ENCODE peak calls at places on chromosomes 3 and 15, in five cellular contexts. One of them, this sample, is unnamed.

GRCh38 chr3:52809821-52810377 is 15.3 kb downstream of the ITIH3 start:
- DNase-seq in neuronal stem cell: no peak
- DNase-seq in trophoblast cell: no peak
- DNase-seq in IMR-90: no peak
- DNase-seq in H1: no peak
- DNase-seq in this sample: no peak

GRCh38 chr15:29669823-29670222 is 152.4 kb downstream of the TJP1 start:
- DNase-seq in neuronal stem cell: no peak
- DNase-seq in trophoblast cell: peak
- DNase-seq in IMR-90: peak
- DNase-seq in H1: no peak
- DNase-seq in this sample: peak

GRCh38 chr15:45399381-45400212 is 21.3 kb upstream of the GATM start:
- DNase-seq in neuronal stem cell: peak
- DNase-seq in trophoblast cell: peak
- DNase-seq in IMR-90: peak
- DNase-seq in H1: no peak
- DNase-seq in this sample: peak

GRCh38 chr3:195558602-195559001 is 15.5 kb upstream of the PPP1R2 start:
- DNase-seq in neuronal stem cell: no peak
- DNase-seq in trophoblast cell: peak
- DNase-seq in IMR-90: peak
- DNase-seq in H1: no peak
- DNase-seq in this sample: no peak

GRCh38 chr3:71304684-71305083 is 278.8 kb downstream of the FOXP1 start:
- DNase-seq in neuronal stem cell: no peak
- DNase-seq in trophoblast cell: no peak
- DNase-seq in IMR-90: peak
- DNase-seq in H1: no peak
- DNase-seq in this sample: peak

GRCh38 chr3:84974347-84974746 is 15.6 kb downstream of the CADM2 start:
- DNase-seq in neuronal stem cell: no peak
- DNase-seq in trophoblast cell: no peak
- DNase-seq in IMR-90: no peak
- DNase-seq in H1: no peak
- DNase-seq in this sample: no peak

GRCh38 chr3:18124501-18124900 is 300.6 kb downstream of the SATB1 start:
- DNase-seq in neuronal stem cell: no peak
- DNase-seq in trophoblast cell: no peak
- DNase-seq in IMR-90: peak
- DNase-seq in H1: no peak
- DNase-seq in this sample: peak

GRCh38 chr3:184180165-184180564 is 5.5 kb downstream of the AP2M1 start:
- DNase-seq in neuronal stem cell: no peak
- DNase-seq in trophoblast cell: no peak
- DNase-seq in IMR-90: peak
- DNase-seq in H1: no peak
- DNase-seq in this sample: peak

GRCh38 chr15:39188314-39188713 is 392.6 kb upstream of the THBS1 start:
- DNase-seq in neuronal stem cell: no peak
- DNase-seq in trophoblast cell: no peak
- DNase-seq in IMR-90: no peak
- DNase-seq in H1: no peak
- DNase-seq in this sample: no peak

GRCh38 chr3:67863869-67864268 is 209.5 kb upstream of the SUCLG2 start:
- DNase-seq in neuronal stem cell: peak
- DNase-seq in trophoblast cell: peak
- DNase-seq in IMR-90: peak
- DNase-seq in H1: no peak
- DNase-seq in this sample: peak

GRCh38 chr15:73564255-73564654 is 68.9 kb downstream of the NPTN start:
- DNase-seq in neuronal stem cell: no peak
- DNase-seq in trophoblast cell: peak
- DNase-seq in IMR-90: peak
- DNase-seq in H1: no peak
- DNase-seq in this sample: peak

GRCh38 chr3:138440596-138440995 is 6.2 kb downstream of the ESYT3 start:
- DNase-seq in neuronal stem cell: no peak
- DNase-seq in trophoblast cell: peak
- DNase-seq in IMR-90: peak
- DNase-seq in H1: no peak
- DNase-seq in this sample: no peak

GRCh38 chr3:43059456-43059855 is 46.4 kb downstream of the POMGNT2 start:
- DNase-seq in neuronal stem cell: no peak
- DNase-seq in trophoblast cell: no peak
- DNase-seq in IMR-90: no peak
- DNase-seq in H1: no peak
- DNase-seq in this sample: no peak

GRCh38 chr3:129442947-129443346 is 2.9 kb downstream of the IFT122 start:
- DNase-seq in neuronal stem cell: no peak
- DNase-seq in trophoblast cell: no peak
- DNase-seq in IMR-90: no peak
- DNase-seq in H1: no peak
- DNase-seq in this sample: no peak

GRCh38 chr3:177693596-177693995 is 496.3 kb upstream of the TBL1XR1 start:
- DNase-seq in neuronal stem cell: no peak
- DNase-seq in trophoblast cell: no peak
- DNase-seq in IMR-90: no peak
- DNase-seq in H1: no peak
- DNase-seq in this sample: peak

GRCh38 chr3:4588410-4588809 is 95.3 kb downstream of the ITPR1 start:
- DNase-seq in neuronal stem cell: no peak
- DNase-seq in trophoblast cell: no peak
- DNase-seq in IMR-90: peak
- DNase-seq in H1: no peak
- DNase-seq in this sample: peak

GRCh38 chr3:126135398-126136076 is 44.8 kb downstream of the ALDH1L1 start:
- DNase-seq in neuronal stem cell: no peak
- DNase-seq in trophoblast cell: no peak
- DNase-seq in IMR-90: no peak
- DNase-seq in H1: no peak
- DNase-seq in this sample: no peak

GRCh38 chr3:183907911-183908331 is 23.2 kb upstream of the PARL start:
- DNase-seq in neuronal stem cell: no peak
- DNase-seq in trophoblast cell: no peak
- DNase-seq in IMR-90: no peak
- DNase-seq in H1: no peak
- DNase-seq in this sample: no peak

GRCh38 chr15:73633991-73634495 is 854 bp upstream of the NPTN start:
- DNase-seq in neuronal stem cell: no peak
- DNase-seq in trophoblast cell: peak
- DNase-seq in IMR-90: peak
- DNase-seq in H1: no peak
- DNase-seq in this sample: peak

GRCh38 chr15:25694823-25695312 is 168.3 kb downstream of the ATP10A start:
- DNase-seq in neuronal stem cell: no peak
- DNase-seq in trophoblast cell: no peak
- DNase-seq in IMR-90: no peak
- DNase-seq in H1: no peak
- DNase-seq in this sample: no peak

GRCh38 chr3:146339262-146339808 is 88.4 kb upstream of the PLSCR4 start:
- DNase-seq in neuronal stem cell: no peak
- DNase-seq in trophoblast cell: no peak
- DNase-seq in IMR-90: no peak
- DNase-seq in H1: no peak
- DNase-seq in this sample: no peak

GRCh38 chr15:38961886-38962285 is 397.3 kb upstream of the RASGRP1 start:
- DNase-seq in neuronal stem cell: no peak
- DNase-seq in trophoblast cell: no peak
- DNase-seq in IMR-90: peak
- DNase-seq in H1: no peak
- DNase-seq in this sample: no peak

GRCh38 chr3:185152433-185153169 is at the start of gene C3orf70:
- DNase-seq in neuronal stem cell: peak
- DNase-seq in trophoblast cell: peak
- DNase-seq in IMR-90: peak
- DNase-seq in H1: no peak
- DNase-seq in this sample: peak

GRCh38 chr3:29609007-29609805 is 328.3 kb downstream of the RBMS3 start:
- DNase-seq in neuronal stem cell: no peak
- DNase-seq in trophoblast cell: no peak
- DNase-seq in IMR-90: no peak
- DNase-seq in H1: no peak
- DNase-seq in this sample: no peak

GRCh38 chr3:113314923-113315322 is 103.6 kb downstream of the BOC start:
- DNase-seq in neuronal stem cell: no peak
- DNase-seq in trophoblast cell: no peak
- DNase-seq in IMR-90: no peak
- DNase-seq in H1: no peak
- DNase-seq in this sample: no peak

GRCh38 chr15:40059821-40060220 is 20.8 kb upstream of the SRP14 start:
- DNase-seq in neuronal stem cell: no peak
- DNase-seq in trophoblast cell: no peak
- DNase-seq in IMR-90: no peak
- DNase-seq in H1: no peak
- DNase-seq in this sample: no peak

GRCh38 chr3:72698154-72698917 is 149.9 kb downstream of the SHQ1 start:
- DNase-seq in neuronal stem cell: no peak
- DNase-seq in trophoblast cell: no peak
- DNase-seq in IMR-90: no peak
- DNase-seq in H1: peak
- DNase-seq in this sample: peak

GRCh38 chr15:75840659-75841058 is 2.6 kb upstream of the UBE2Q2 start:
- DNase-seq in neuronal stem cell: no peak
- DNase-seq in trophoblast cell: no peak
- DNase-seq in IMR-90: peak
- DNase-seq in H1: no peak
- DNase-seq in this sample: peak

GRCh38 chr3:18064586-18064985 is 322.2 kb upstream of the TBC1D5 start:
- DNase-seq in neuronal stem cell: no peak
- DNase-seq in trophoblast cell: no peak
- DNase-seq in IMR-90: no peak
- DNase-seq in H1: no peak
- DNase-seq in this sample: no peak

GRCh38 chr3:135973846-135974245 is 8.3 kb downstream of the PPP2R3A start:
- DNase-seq in neuronal stem cell: no peak
- DNase-seq in trophoblast cell: no peak
- DNase-seq in IMR-90: no peak
- DNase-seq in H1: no peak
- DNase-seq in this sample: no peak

GRCh38 chr3:13650210-13651056 is 101.5 kb downstream of the FBLN2 start:
- DNase-seq in neuronal stem cell: peak
- DNase-seq in trophoblast cell: peak
- DNase-seq in IMR-90: peak
- DNase-seq in H1: peak
- DNase-seq in this sample: peak
- H4K91ac ChIP-seq in neuronal stem cell: no peak
- H4K91ac ChIP-seq in trophoblast cell: no peak
- H4K91ac ChIP-seq in IMR-90: no peak
- H4K91ac ChIP-seq in H1: peak
- H4K91ac ChIP-seq in this sample: no peak

DNA sequence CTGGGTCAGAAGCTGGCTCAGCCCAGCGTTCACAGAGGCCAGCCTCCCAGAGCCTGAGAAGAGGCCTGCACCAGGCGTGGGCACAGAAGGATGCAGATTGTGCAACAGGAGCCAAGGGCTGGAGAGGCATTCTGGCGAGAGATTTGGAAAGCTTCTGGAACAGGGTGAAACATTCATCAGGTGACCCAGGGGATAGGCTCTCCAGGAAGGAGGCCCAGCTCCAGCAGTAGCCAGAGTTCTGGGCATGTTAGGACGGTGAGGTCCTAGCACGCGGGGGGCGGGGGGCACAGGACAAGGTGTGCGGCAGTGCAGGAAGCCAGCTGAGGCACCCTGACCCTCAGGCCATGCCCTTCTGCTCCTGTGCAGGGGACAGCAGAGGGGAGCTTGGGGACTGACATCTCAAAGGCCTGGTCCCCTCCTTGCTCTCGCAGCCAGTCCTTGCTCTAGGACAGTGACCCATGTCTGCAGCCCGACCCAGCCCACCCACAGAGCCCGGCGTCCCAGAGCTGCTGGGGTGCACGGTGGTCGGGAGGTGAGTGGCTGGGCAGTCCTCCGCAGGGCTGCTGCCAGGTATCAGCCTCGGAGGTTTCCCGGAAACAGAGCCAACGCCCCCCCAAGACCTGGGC is 111.7 kb upstream of the KLF13 start:
- DNase-seq in neuronal stem cell: no peak
- DNase-seq in trophoblast cell: no peak
- DNase-seq in IMR-90: no peak
- DNase-seq in H1: no peak
- DNase-seq in this sample: no peak
- H3K4me3 ChIP-seq in neuronal stem cell: no peak
- H3K4me3 ChIP-seq in trophoblast cell: no peak
- H3K4me3 ChIP-seq in IMR-90: no peak
- H3K4me3 ChIP-seq in H1: no peak
- H3K4me3 ChIP-seq in this sample: no peak

GRCh38 chr15:52261498-52262242 is 33.9 kb downstream of the MYO5C start:
- DNase-seq in neuronal stem cell: peak
- DNase-seq in trophoblast cell: peak
- DNase-seq in IMR-90: peak
- DNase-seq in H1: peak
- DNase-seq in this sample: peak
- H4K91ac ChIP-seq in neuronal stem cell: peak
- H4K91ac ChIP-seq in trophoblast cell: peak
- H4K91ac ChIP-seq in IMR-90: peak
- H4K91ac ChIP-seq in H1: peak
- H4K91ac ChIP-seq in this sample: no peak

GRCh38 chr3:25781145-25781757 is 2.0 kb downstream of the NGLY1 start:
- DNase-seq in neuronal stem cell: no peak
- DNase-seq in trophoblast cell: no peak
- DNase-seq in IMR-90: no peak
- DNase-seq in H1: no peak
- DNase-seq in this sample: no peak
- H3K4me3 ChIP-seq in neuronal stem cell: no peak
- H3K4me3 ChIP-seq in trophoblast cell: no peak
- H3K4me3 ChIP-seq in IMR-90: no peak
- H3K4me3 ChIP-seq in H1: no peak
- H3K4me3 ChIP-seq in this sample: no peak